ENCODE peak calls at places on chromosomes 11 and 22, in six cellular contexts. R, A, E, P, Z and Q are unnamed samples.

GRCh38 chr11:117303101-117303500 is 12.0 kb downstream of the BACE1-AS start:
- DNase-seq in R (no peak), A (no peak), E (no peak), P (no peak), Z (no peak), Q (no peak)

GRCh38 chr11:43947003-43947500 is 4.6 kb downstream of the C11orf96 start:
- DNase-seq in R (no peak), A (no peak), E (no peak), P (no peak), Z (no peak), Q (peak)

GRCh38 chr11:20599424-20600346 is at the start of gene SLC6A5:
- DNase-seq in R (no peak), A (no peak), E (no peak), P (peak), Z (peak), Q (peak)

GRCh38 chr11:90329043-90329442 is 106.2 kb upstream of the CHORDC1 start:
- DNase-seq in R (no peak), A (no peak), E (no peak), P (no peak), Z (no peak), Q (no peak)

GRCh38 chr22:49992921-49993648 is 19.5 kb downstream of the IL17REL start:
- DNase-seq in R (no peak), A (peak), E (no peak), P (peak), Z (peak), Q (peak)

GRCh38 chr11:36101466-36101865 is 157.6 kb downstream of the LDLRAD3 start:
- DNase-seq in R (no peak), A (no peak), E (no peak), P (no peak), Z (no peak), Q (no peak)

GRCh38 chr11:19367051-19367709 is 126.4 kb upstream of the E2F8 start:
- DNase-seq in R (no peak), A (no peak), E (no peak), P (no peak), Z (no peak), Q (no peak)

GRCh38 chr11:132202621-132203020 is 832.2 kb downstream of the NTM start:
- DNase-seq in R (no peak), A (no peak), E (no peak), P (no peak), Z (no peak), Q (no peak)

GRCh38 chr11:1237851-1238250 is 15.0 kb downstream of the MUC5B start:
- DNase-seq in R (no peak), A (no peak), E (no peak), P (no peak), Z (no peak), Q (no peak)

GRCh38 chr11:61955031-61955415 is 4.9 kb downstream of the BEST1 start:
- DNase-seq in R (no peak), A (no peak), E (no peak), P (no peak), Z (peak), Q (no peak)

GRCh38 chr11:32148824-32149223 is 58.0 kb downstream of the RCN1 start:
- DNase-seq in R (no peak), A (no peak), E (no peak), P (no peak), Z (no peak), Q (no peak)

GRCh38 chr11:26830757-26831156 is 108.9 kb upstream of the SLC5A12 start:
- DNase-seq in R (no peak), A (no peak), E (no peak), P (no peak), Z (no peak), Q (no peak)